ENCODE peak calls at places on chromosomes 13 and 19, in eight cellular contexts. One of them, this sample, is unnamed.

GRCh38 chr19:6685482-6685881 is 15.5 kb upstream of the TNFSF14 start:
- DNase-seq in DMS53: no peak
- DNase-seq in testis: no peak
- DNase-seq in ascending aorta: no peak
- DNase-seq in midbrain: no peak
- DNase-seq in NCI-H1417 treated with DMSO at 0.1 percent for 48 hours: no peak
- DNase-seq in stimulated activated CD8-positive, alpha-beta memory T cell treated with anti-CD3 and anti-CD28 coated beads, Interleukin-4, amount 100 ng/mL, for 1 hour: no peak
- DNase-seq in activated naive CD8-positive, alpha-beta T cell treated with anti-CD3 and anti-CD28 coated beads, Interleukin-2, amount 50 U/mL, for 24 hours: no peak
- DNase-seq in this sample: no peak

GRCh38 chr19:54650108-54650666 is 12.6 kb upstream of the LILRB4 start:
- DNase-seq in DMS53: no peak
- DNase-seq in testis: no peak
- DNase-seq in ascending aorta: no peak
- DNase-seq in midbrain: no peak
- DNase-seq in NCI-H1417 treated with DMSO at 0.1 percent for 48 hours: no peak
- DNase-seq in stimulated activated CD8-positive, alpha-beta memory T cell treated with anti-CD3 and anti-CD28 coated beads, Interleukin-4, amount 100 ng/mL, for 1 hour: no peak
- DNase-seq in activated naive CD8-positive, alpha-beta T cell treated with anti-CD3 and anti-CD28 coated beads, Interleukin-2, amount 50 U/mL, for 24 hours: no peak
- DNase-seq in this sample: no peak

GRCh38 chr13:20359335-20359734 is 127.2 kb upstream of the GJB6 start:
- DNase-seq in DMS53: peak; percentile 71
- DNase-seq in testis: no peak
- DNase-seq in ascending aorta: no peak
- DNase-seq in midbrain: no peak
- DNase-seq in NCI-H1417 treated with DMSO at 0.1 percent for 48 hours: no peak
- DNase-seq in stimulated activated CD8-positive, alpha-beta memory T cell treated with anti-CD3 and anti-CD28 coated beads, Interleukin-4, amount 100 ng/mL, for 1 hour: no peak
- DNase-seq in activated naive CD8-positive, alpha-beta T cell treated with anti-CD3 and anti-CD28 coated beads, Interleukin-2, amount 50 U/mL, for 24 hours: no peak
- DNase-seq in this sample: peak; percentile 20

GRCh38 chr13:47109028-47109427 is 212.2 kb upstream of the HTR2A start:
- DNase-seq in DMS53: peak; percentile 20
- DNase-seq in testis: no peak
- DNase-seq in ascending aorta: no peak
- DNase-seq in midbrain: no peak
- DNase-seq in NCI-H1417 treated with DMSO at 0.1 percent for 48 hours: no peak
- DNase-seq in stimulated activated CD8-positive, alpha-beta memory T cell treated with anti-CD3 and anti-CD28 coated beads, Interleukin-4, amount 100 ng/mL, for 1 hour: no peak
- DNase-seq in activated naive CD8-positive, alpha-beta T cell treated with anti-CD3 and anti-CD28 coated beads, Interleukin-2, amount 50 U/mL, for 24 hours: no peak
- DNase-seq in this sample: no peak

GRCh38 chr19:5926641-5927438 is 12.8 kb downstream of the CAPS start:
- DNase-seq in DMS53: no peak
- DNase-seq in testis: peak; percentile 74
- DNase-seq in ascending aorta: peak; percentile 83
- DNase-seq in midbrain: no peak
- DNase-seq in NCI-H1417 treated with DMSO at 0.1 percent for 48 hours: no peak
- DNase-seq in stimulated activated CD8-positive, alpha-beta memory T cell treated with anti-CD3 and anti-CD28 coated beads, Interleukin-4, amount 100 ng/mL, for 1 hour: no peak
- DNase-seq in activated naive CD8-positive, alpha-beta T cell treated with anti-CD3 and anti-CD28 coated beads, Interleukin-2, amount 50 U/mL, for 24 hours: no peak
- DNase-seq in this sample: no peak

GRCh38 chr19:8618751-8619150 is 8.2 kb upstream of the ADAMTS10 start:
- DNase-seq in DMS53: no peak
- DNase-seq in testis: no peak
- DNase-seq in ascending aorta: no peak
- DNase-seq in midbrain: no peak
- DNase-seq in NCI-H1417 treated with DMSO at 0.1 percent for 48 hours: no peak
- DNase-seq in stimulated activated CD8-positive, alpha-beta memory T cell treated with anti-CD3 and anti-CD28 coated beads, Interleukin-4, amount 100 ng/mL, for 1 hour: no peak
- DNase-seq in activated naive CD8-positive, alpha-beta T cell treated with anti-CD3 and anti-CD28 coated beads, Interleukin-2, amount 50 U/mL, for 24 hours: no peak
- DNase-seq in this sample: no peak

GRCh38 chr13:113917096-113917495 is 53.2 kb upstream of the GAS6 start:
- DNase-seq in DMS53: no peak
- DNase-seq in testis: no peak
- DNase-seq in ascending aorta: peak; percentile 37
- DNase-seq in midbrain: no peak
- DNase-seq in NCI-H1417 treated with DMSO at 0.1 percent for 48 hours: no peak
- DNase-seq in stimulated activated CD8-positive, alpha-beta memory T cell treated with anti-CD3 and anti-CD28 coated beads, Interleukin-4, amount 100 ng/mL, for 1 hour: no peak
- DNase-seq in activated naive CD8-positive, alpha-beta T cell treated with anti-CD3 and anti-CD28 coated beads, Interleukin-2, amount 50 U/mL, for 24 hours: no peak
- DNase-seq in this sample: no peak

GRCh38 chr13:51137250-51137649 is 26.2 kb upstream of the C13orf42 start:
- DNase-seq in DMS53: no peak
- DNase-seq in testis: no peak
- DNase-seq in ascending aorta: no peak
- DNase-seq in midbrain: no peak
- DNase-seq in NCI-H1417 treated with DMSO at 0.1 percent for 48 hours: no peak
- DNase-seq in stimulated activated CD8-positive, alpha-beta memory T cell treated with anti-CD3 and anti-CD28 coated beads, Interleukin-4, amount 100 ng/mL, for 1 hour: no peak
- DNase-seq in activated naive CD8-positive, alpha-beta T cell treated with anti-CD3 and anti-CD28 coated beads, Interleukin-2, amount 50 U/mL, for 24 hours: no peak
- DNase-seq in this sample: no peak

GRCh38 chr19:41734585-41734984 is 20.7 kb upstream of the CEACAM6 start:
- DNase-seq in DMS53: peak; percentile 97
- DNase-seq in testis: no peak
- DNase-seq in ascending aorta: no peak
- DNase-seq in midbrain: no peak
- DNase-seq in NCI-H1417 treated with DMSO at 0.1 percent for 48 hours: no peak
- DNase-seq in stimulated activated CD8-positive, alpha-beta memory T cell treated with anti-CD3 and anti-CD28 coated beads, Interleukin-4, amount 100 ng/mL, for 1 hour: no peak
- DNase-seq in activated naive CD8-positive, alpha-beta T cell treated with anti-CD3 and anti-CD28 coated beads, Interleukin-2, amount 50 U/mL, for 24 hours: no peak
- DNase-seq in this sample: no peak

GRCh38 chr19:1045247-1045603 is 5.3 kb downstream of the ABCA7 start:
- DNase-seq in DMS53: peak; percentile 71
- DNase-seq in testis: peak; percentile 94
- DNase-seq in ascending aorta: no peak
- DNase-seq in midbrain: no peak
- DNase-seq in NCI-H1417 treated with DMSO at 0.1 percent for 48 hours: no peak
- DNase-seq in stimulated activated CD8-positive, alpha-beta memory T cell treated with anti-CD3 and anti-CD28 coated beads, Interleukin-4, amount 100 ng/mL, for 1 hour: no peak
- DNase-seq in activated naive CD8-positive, alpha-beta T cell treated with anti-CD3 and anti-CD28 coated beads, Interleukin-2, amount 50 U/mL, for 24 hours: peak; percentile 76
- DNase-seq in this sample: no peak

GRCh38 chr13:51044023-51044665 is 66.9 kb downstream of the C13orf42 start:
- DNase-seq in DMS53: peak; percentile 88
- DNase-seq in testis: no peak
- DNase-seq in ascending aorta: no peak
- DNase-seq in midbrain: no peak
- DNase-seq in NCI-H1417 treated with DMSO at 0.1 percent for 48 hours: no peak
- DNase-seq in stimulated activated CD8-positive, alpha-beta memory T cell treated with anti-CD3 and anti-CD28 coated beads, Interleukin-4, amount 100 ng/mL, for 1 hour: no peak
- DNase-seq in activated naive CD8-positive, alpha-beta T cell treated with anti-CD3 and anti-CD28 coated beads, Interleukin-2, amount 50 U/mL, for 24 hours: no peak
- DNase-seq in this sample: no peak